ENCODE peak calls at places on chromosomes 13 and 19, in ten cellular contexts. G is naive B cell; Z is astrocyte of the spinal cord; S is right atrium auricular region; B is activated CD4-positive, CD25-positive, alpha-beta regulatory T cell treated with anti-CD3 and anti-CD28 coated beads, Interleukin-2, amount 50 U/mL, for 72 hours; Q is NB4; K is Calu3; M is NCI-H1417; J is NCI-H1105; F is DMS53. D is an unnamed sample.

GRCh38 chr13:24253520-24254150 is 55.7 kb upstream of the C1QTNF9 start:
- DNase-seq in G (no peak), Z (no peak), S (no peak), B (no peak), Q (no peak), K (no peak), M (no peak), J (no peak), F (no peak), D (no peak)

GRCh38 chr19:16067205-16067938 is 8.9 kb upstream of the TPM4 start:
- DNase-seq in G (no peak), Z (peak), S (peak), B (no peak), Q (peak), K (peak), M (no peak), J (no peak), F (peak), D (no peak)

GRCh38 chr19:2230807-2231533 is 5.2 kb downstream of the PLEKHJ1 start:
- DNase-seq in G (no peak), Z (no peak), S (no peak), B (no peak), Q (no peak), K (no peak), M (no peak), J (no peak), F (no peak), D (no peak)

GRCh38 chr13:46202188-46202795 is 9.4 kb upstream of the LRRC63 start:
- DNase-seq in G (no peak), Z (no peak), S (no peak), B (no peak), Q (no peak), K (no peak), M (no peak), J (no peak), F (no peak), D (no peak)

GRCh38 chr19:46060012-46060411 is 19.2 kb upstream of the IGFL4 start:
- DNase-seq in G (no peak), Z (no peak), S (no peak), B (no peak), Q (no peak), K (no peak), M (no peak), J (no peak), F (no peak), D (no peak)

GRCh38 chr19:5823579-5824281 is 15.8 kb downstream of the FUT6 start:
- DNase-seq in G (no peak), Z (no peak), S (no peak), B (no peak), Q (peak), K (peak), M (no peak), J (no peak), F (peak), D (no peak)

GRCh38 chr13:53821632-53822031 is 793.0 kb downstream of the OLFM4 start:
- DNase-seq in G (no peak), Z (no peak), S (no peak), B (no peak), Q (no peak), K (no peak), M (no peak), J (no peak), F (no peak), D (no peak)

GRCh38 chr19:36182612-36183454 is 30.6 kb upstream of the COX7A1 start:
- DNase-seq in G (no peak), Z (peak), S (no peak), B (no peak), Q (no peak), K (no peak), M (no peak), J (no peak), F (no peak), D (no peak)

GRCh38 chr13:45341799-45342584 is 1.0 kb upstream of the TPT1 start:
- DNase-seq in G (no peak), Z (peak), S (peak), B (no peak), Q (peak), K (peak), M (no peak), J (no peak), F (peak), D (no peak)

GRCh38 chr19:50820086-50820485 is 3.5 kb downstream of the KLK1 start:
- DNase-seq in G (peak), Z (no peak), S (no peak), B (no peak), Q (no peak), K (no peak), M (no peak), J (no peak), F (peak), D (no peak)

GRCh38 chr13:110453767-110454166 is 107.8 kb downstream of the RAB20 start:
- DNase-seq in G (no peak), Z (no peak), S (no peak), B (no peak), Q (no peak), K (no peak), M (no peak), J (no peak), F (no peak), D (no peak)

GRCh38 chr19:1610579-1610978 is 5.3 kb upstream of the UQCR11 start:
- DNase-seq in G (no peak), Z (no peak), S (no peak), B (no peak), Q (no peak), K (no peak), M (no peak), J (no peak), F (no peak), D (no peak)

GRCh38 chr13:65562305-65562704 is 1667.8 kb downstream of the PCDH9 start:
- DNase-seq in G (no peak), Z (no peak), S (no peak), B (no peak), Q (no peak), K (no peak), M (no peak), J (no peak), F (no peak), D (no peak)

GRCh38 chr13:113238542-113238941 is 29.1 kb downstream of the CUL4A start:
- DNase-seq in G (no peak), Z (no peak), S (no peak), B (no peak), Q (peak), K (no peak), M (no peak), J (no peak), F (no peak), D (no peak)

GRCh38 chr13:80338781-80339577 is 1.9 kb downstream of the SPRY2 start:
- DNase-seq in G (peak), Z (peak), S (peak), B (no peak), Q (peak), K (peak), M (no peak), J (no peak), F (peak), D (no peak)

GRCh38 chr13:55029280-55029679 is 2000.7 kb downstream of the OLFM4 start:
- DNase-seq in G (no peak), Z (no peak), S (no peak), B (no peak), Q (no peak), K (no peak), M (no peak), J (no peak), F (no peak), D (no peak)

GRCh38 chr13:49026851-49027250 is 51.1 kb downstream of the FNDC3A start:
- DNase-seq in G (no peak), Z (no peak), S (no peak), B (no peak), Q (no peak), K (no peak), M (no peak), J (no peak), F (no peak), D (no peak)

GRCh38 chr13:40389081-40389641 is 277.3 kb downstream of the FOXO1 start:
- DNase-seq in G (peak), Z (peak), S (no peak), B (peak), Q (peak), K (no peak), M (no peak), J (no peak), F (no peak), D (peak)

GRCh38 chr13:26629260-26629659 is 71.8 kb downstream of the WASF3 start:
- DNase-seq in G (no peak), Z (no peak), S (no peak), B (no peak), Q (peak), K (no peak), M (no peak), J (no peak), F (peak), D (no peak)

GRCh38 chr19:40241809-40242384 is 15.4 kb upstream of the CCNP start:
- DNase-seq in G (no peak), Z (peak), S (peak), B (no peak), Q (peak), K (no peak), M (no peak), J (no peak), F (no peak), D (no peak)

GRCh38 chr13:99226493-99226892 is 25.8 kb downstream of the UBAC2 start:
- DNase-seq in G (no peak), Z (no peak), S (no peak), B (no peak), Q (no peak), K (no peak), M (no peak), J (no peak), F (no peak), D (no peak)

GRCh38 chr19:6125571-6125989 is 9.9 kb upstream of the ACSBG2 start:
- DNase-seq in G (peak), Z (peak), S (peak), B (peak), Q (peak), K (peak), M (peak), J (peak), F (peak), D (peak)

GRCh38 chr19:50480281-50481111 is 3.8 kb upstream of the GARIN5A start:
- DNase-seq in G (no peak), Z (no peak), S (no peak), B (no peak), Q (no peak), K (no peak), M (no peak), J (no peak), F (no peak), D (no peak)

GRCh38 chr19:6103217-6103644 is 7.1 kb downstream of the RFX2 start:
- DNase-seq in G (no peak), Z (peak), S (peak), B (no peak), Q (no peak), K (no peak), M (no peak), J (no peak), F (no peak), D (no peak)

GRCh38 chr13:101579291-101579802 is 126.9 kb downstream of the ITGBL1 start:
- DNase-seq in G (no peak), Z (peak), S (no peak), B (no peak), Q (no peak), K (peak), M (no peak), J (no peak), F (peak), D (no peak)

GRCh38 chr19:6475321-6476108 is 6.1 kb downstream of the DENND1C start:
- DNase-seq in G (no peak), Z (no peak), S (no peak), B (no peak), Q (no peak), K (no peak), M (no peak), J (no peak), F (peak), D (no peak)

GRCh38 chr19:33561261-33561660 is 39.7 kb upstream of the PEPD start:
- DNase-seq in G (no peak), Z (no peak), S (no peak), B (no peak), Q (no peak), K (no peak), M (no peak), J (no peak), F (no peak), D (no peak)

GRCh38 chr19:48878219-48879024 is 6.2 kb downstream of the PPP1R15A start:
- DNase-seq in G (no peak), Z (no peak), S (peak), B (no peak), Q (no peak), K (no peak), M (no peak), J (no peak), F (peak), D (no peak)

D was measured in CD8-positive, alpha-beta T cell.